ENCODE peak calls at places on chromosomes 5 and 9, in five cellular contexts. One of them, this sample, is unnamed.
A peak's percentile ranks its signal among the peaks of the same experiment; 100 is the strongest.

GRCh38 chr9:7234144-7234543 is 476.4 kb downstream of the KDM4C start:
- DNase-seq in psoas muscle: no peak
- DNase-seq in WERI-Rb-1: peak; percentile 32
- DNase-seq in Caco-2: peak; percentile 48
- DNase-seq in epithelial cell of proximal tubule: no peak
- DNase-seq in this sample: peak; percentile 4

GRCh38 chr5:30413540-30413939 is 779.9 kb upstream of the CDH6 start:
- DNase-seq in psoas muscle: no peak
- DNase-seq in WERI-Rb-1: no peak
- DNase-seq in Caco-2: no peak
- DNase-seq in epithelial cell of proximal tubule: no peak
- DNase-seq in this sample: no peak

GRCh38 chr5:139180850-139181785 is 17.1 kb downstream of the SIL1 start:
- DNase-seq in psoas muscle: no peak
- DNase-seq in WERI-Rb-1: no peak
- DNase-seq in Caco-2: no peak
- DNase-seq in epithelial cell of proximal tubule: no peak
- DNase-seq in this sample: no peak

GRCh38 chr9:15423328-15423985 is 781 bp downstream of the SNAPC3 start:
- DNase-seq in psoas muscle: no peak
- DNase-seq in WERI-Rb-1: no peak
- DNase-seq in Caco-2: no peak
- DNase-seq in epithelial cell of proximal tubule: no peak
- DNase-seq in this sample: no peak

GRCh38 chr5:132103969-132104391 is 30.4 kb downstream of the CSF2 start:
- DNase-seq in psoas muscle: no peak
- DNase-seq in WERI-Rb-1: no peak
- DNase-seq in Caco-2: no peak
- DNase-seq in epithelial cell of proximal tubule: no peak
- DNase-seq in this sample: no peak

GRCh38 chr5:55276771-55277170 is 30.7 kb downstream of the DHX29 start:
- DNase-seq in psoas muscle: no peak
- DNase-seq in WERI-Rb-1: no peak
- DNase-seq in Caco-2: no peak
- DNase-seq in epithelial cell of proximal tubule: peak; percentile 15
- DNase-seq in this sample: no peak

GRCh38 chr9:534886-535285 is 306.6 kb upstream of the DMRT1 start:
- DNase-seq in psoas muscle: peak; percentile 64
- DNase-seq in WERI-Rb-1: no peak
- DNase-seq in Caco-2: no peak
- DNase-seq in epithelial cell of proximal tubule: no peak
- DNase-seq in this sample: no peak

GRCh38 chr9:74281674-74282073 is 215.5 kb upstream of the RORB start:
- DNase-seq in psoas muscle: no peak
- DNase-seq in WERI-Rb-1: peak; percentile 18
- DNase-seq in Caco-2: peak; percentile 1
- DNase-seq in epithelial cell of proximal tubule: no peak
- DNase-seq in this sample: no peak

GRCh38 chr5:142439208-142439607 is 114.4 kb upstream of the SPRY4 start:
- DNase-seq in psoas muscle: no peak
- DNase-seq in WERI-Rb-1: no peak
- DNase-seq in Caco-2: no peak
- DNase-seq in epithelial cell of proximal tubule: no peak
- DNase-seq in this sample: no peak

GRCh38 chr5:134769206-134769605 is 10.6 kb downstream of the DDX46 start:
- DNase-seq in psoas muscle: no peak
- DNase-seq in WERI-Rb-1: no peak
- DNase-seq in Caco-2: peak; percentile 37
- DNase-seq in epithelial cell of proximal tubule: no peak
- DNase-seq in this sample: no peak

GRCh38 chr5:78908173-78908901 is 76.8 kb downstream of the ARSB start:
- DNase-seq in psoas muscle: peak; percentile 57
- DNase-seq in WERI-Rb-1: peak; percentile 80
- DNase-seq in Caco-2: peak; percentile 61
- DNase-seq in epithelial cell of proximal tubule: no peak
- DNase-seq in this sample: no peak

GRCh38 chr9:35333551-35333950 is 156.4 kb upstream of the RUSC2 start:
- DNase-seq in psoas muscle: no peak
- DNase-seq in WERI-Rb-1: no peak
- DNase-seq in Caco-2: no peak
- DNase-seq in epithelial cell of proximal tubule: no peak
- DNase-seq in this sample: no peak

GRCh38 chr5:16866795-16867584 is 69.1 kb downstream of the MYO10 start:
- DNase-seq in psoas muscle: no peak
- DNase-seq in WERI-Rb-1: peak; percentile 29
- DNase-seq in Caco-2: no peak
- DNase-seq in epithelial cell of proximal tubule: no peak
- DNase-seq in this sample: no peak

GRCh38 chr5:114361724-114362196 is at the start of gene KCNN2:
- DNase-seq in psoas muscle: peak; percentile 90
- DNase-seq in WERI-Rb-1: peak; percentile 84
- DNase-seq in Caco-2: peak; percentile 56
- DNase-seq in epithelial cell of proximal tubule: peak; percentile 15
- DNase-seq in this sample: peak; percentile 86

GRCh38 chr9:114401344-114401743 is 13.6 kb upstream of the AKNA start:
- DNase-seq in psoas muscle: no peak
- DNase-seq in WERI-Rb-1: peak; percentile 66
- DNase-seq in Caco-2: peak; percentile 32
- DNase-seq in epithelial cell of proximal tubule: no peak
- DNase-seq in this sample: no peak

GRCh38 chr5:157511656-157512644 is 51.9 kb downstream of the NIPAL4 start:
- DNase-seq in psoas muscle: peak; percentile 94
- DNase-seq in WERI-Rb-1: no peak
- DNase-seq in Caco-2: no peak
- DNase-seq in epithelial cell of proximal tubule: peak; percentile 47
- DNase-seq in this sample: peak; percentile 91

GRCh38 chr5:106380736-106381135 is 1290.0 kb downstream of the EFNA5 start:
- DNase-seq in psoas muscle: no peak
- DNase-seq in WERI-Rb-1: no peak
- DNase-seq in Caco-2: no peak
- DNase-seq in epithelial cell of proximal tubule: no peak
- DNase-seq in this sample: no peak

GRCh38 chr5:160315968-160316367 is 3.6 kb upstream of the CCNJL start:
- DNase-seq in psoas muscle: no peak
- DNase-seq in WERI-Rb-1: no peak
- DNase-seq in Caco-2: peak; percentile 69
- DNase-seq in epithelial cell of proximal tubule: no peak
- DNase-seq in this sample: peak; percentile 82

GRCh38 chr5:60649288-60649917 is 50.6 kb downstream of the DEPDC1B start:
- DNase-seq in psoas muscle: no peak
- DNase-seq in WERI-Rb-1: no peak
- DNase-seq in Caco-2: peak; percentile 48
- DNase-seq in epithelial cell of proximal tubule: peak; percentile 29
- DNase-seq in this sample: peak; percentile 26

GRCh38 chr9:128249914-128250838 is 25.6 kb downstream of the GOLGA2 start:
- DNase-seq in psoas muscle: peak; percentile 93
- DNase-seq in WERI-Rb-1: peak; percentile 81
- DNase-seq in Caco-2: peak; percentile 99
- DNase-seq in epithelial cell of proximal tubule: no peak
- DNase-seq in this sample: peak; percentile 40

GRCh38 chr9:29439961-29440360 is 1866.7 kb upstream of the C9orf72 start:
- DNase-seq in psoas muscle: no peak
- DNase-seq in WERI-Rb-1: no peak
- DNase-seq in Caco-2: no peak
- DNase-seq in epithelial cell of proximal tubule: no peak
- DNase-seq in this sample: no peak

DNA sequence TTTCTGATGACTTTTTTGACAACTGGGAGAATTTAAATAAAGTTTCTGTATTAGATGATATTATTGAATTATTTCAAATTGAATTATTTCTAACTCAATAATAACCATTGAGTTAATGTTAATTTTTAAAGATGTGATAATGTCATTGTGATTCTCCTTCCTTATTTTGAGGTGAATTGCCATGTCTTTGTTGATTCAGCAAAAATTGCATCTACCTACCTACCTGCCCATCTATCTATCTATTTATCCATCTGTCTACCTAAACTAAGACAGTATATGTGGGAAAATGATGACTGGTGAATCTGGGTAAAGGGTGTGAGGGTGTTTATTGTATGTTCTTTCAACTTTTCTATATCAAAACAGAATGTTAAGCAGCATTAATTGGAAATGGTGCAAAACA is 75.0 kb downstream of the G3BP1 start:
- DNase-seq in psoas muscle: no peak
- DNase-seq in WERI-Rb-1: no peak
- DNase-seq in Caco-2: no peak
- DNase-seq in epithelial cell of proximal tubule: no peak
- DNase-seq in this sample: no peak
- TF ChIP-seq CTCF in psoas muscle: no peak
- TF ChIP-seq CTCF in WERI-Rb-1: no peak
- TF ChIP-seq CTCF in Caco-2: no peak
- TF ChIP-seq CTCF in epithelial cell of proximal tubule: no peak
- TF ChIP-seq CTCF in this sample: no peak

DNA sequence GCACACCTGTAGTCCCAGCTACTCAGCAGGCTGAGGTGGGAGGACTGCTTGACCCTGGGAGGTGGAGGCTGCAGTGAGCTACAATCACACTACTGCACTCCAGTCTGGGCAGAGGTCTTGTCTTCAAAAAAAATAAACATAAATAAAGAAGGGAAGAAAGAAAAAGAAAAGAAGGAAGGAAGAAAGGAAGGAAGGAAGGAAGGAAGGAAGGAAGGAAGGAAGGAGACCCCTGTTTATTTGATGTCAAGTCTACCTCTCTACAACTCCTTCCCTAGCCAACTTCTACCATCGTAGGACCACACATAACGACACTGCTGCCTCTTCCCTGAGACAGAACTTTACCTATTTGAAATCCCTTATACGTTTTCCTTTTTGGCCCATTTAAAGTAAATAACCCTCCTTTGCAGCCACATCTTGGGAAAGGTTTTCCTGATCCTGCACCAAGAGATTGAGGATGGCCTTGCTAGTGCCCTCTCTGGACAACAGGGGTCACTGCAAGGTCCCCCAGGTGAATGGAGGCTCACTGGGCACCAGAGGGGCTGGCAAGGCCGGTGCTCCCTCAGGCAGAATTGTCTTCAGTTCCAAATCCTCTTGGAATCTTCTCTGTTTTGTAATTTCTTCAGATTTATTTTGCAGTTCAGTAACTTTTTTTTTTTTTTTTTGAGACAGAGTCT is 10.5 kb downstream of the RPS14 start:
- DNase-seq in psoas muscle: no peak
- DNase-seq in WERI-Rb-1: peak; percentile 58
- DNase-seq in Caco-2: peak; percentile 60
- DNase-seq in epithelial cell of proximal tubule: no peak
- DNase-seq in this sample: peak; percentile 55
- TF ChIP-seq CTCF in psoas muscle: peak; percentile 33
- TF ChIP-seq CTCF in WERI-Rb-1: peak; percentile 77
- TF ChIP-seq CTCF in Caco-2: peak; percentile 81
- TF ChIP-seq CTCF in epithelial cell of proximal tubule: peak; percentile 67
- TF ChIP-seq CTCF in this sample: peak; percentile 49

GRCh38 chr9:13278368-13279246 is 885 bp downstream of the MPDZ start:
- DNase-seq in psoas muscle: peak; percentile 78
- DNase-seq in WERI-Rb-1: peak; percentile 20
- DNase-seq in Caco-2: no peak
- DNase-seq in epithelial cell of proximal tubule: no peak
- DNase-seq in this sample: no peak
- TF ChIP-seq CTCF in psoas muscle: peak; percentile 15
- TF ChIP-seq CTCF in WERI-Rb-1: no peak
- TF ChIP-seq CTCF in Caco-2: no peak
- TF ChIP-seq CTCF in epithelial cell of proximal tubule: peak; percentile 11
- TF ChIP-seq CTCF in this sample: no peak

GRCh38 chr9:95903398-95903797 is 27.9 kb downstream of the ERCC6L2 start:
- DNase-seq in psoas muscle: no peak
- DNase-seq in WERI-Rb-1: no peak
- DNase-seq in Caco-2: no peak
- DNase-seq in epithelial cell of proximal tubule: no peak
- DNase-seq in this sample: no peak

GRCh38 chr9:95912773-95913172 is 37.3 kb downstream of the ERCC6L2 start:
- DNase-seq in psoas muscle: no peak
- DNase-seq in WERI-Rb-1: no peak
- DNase-seq in Caco-2: no peak
- DNase-seq in epithelial cell of proximal tubule: no peak
- DNase-seq in this sample: no peak

GRCh38 chr9:95910770-95911340 is 35.4 kb downstream of the ERCC6L2 start:
- DNase-seq in psoas muscle: no peak
- DNase-seq in WERI-Rb-1: no peak
- DNase-seq in Caco-2: no peak
- DNase-seq in epithelial cell of proximal tubule: no peak
- DNase-seq in this sample: no peak

GRCh38 chr9:95910023-95910706 is 34.7 kb downstream of the ERCC6L2 start:
- DNase-seq in psoas muscle: no peak
- DNase-seq in WERI-Rb-1: no peak
- DNase-seq in Caco-2: no peak
- DNase-seq in epithelial cell of proximal tubule: no peak
- DNase-seq in this sample: no peak

DNA sequence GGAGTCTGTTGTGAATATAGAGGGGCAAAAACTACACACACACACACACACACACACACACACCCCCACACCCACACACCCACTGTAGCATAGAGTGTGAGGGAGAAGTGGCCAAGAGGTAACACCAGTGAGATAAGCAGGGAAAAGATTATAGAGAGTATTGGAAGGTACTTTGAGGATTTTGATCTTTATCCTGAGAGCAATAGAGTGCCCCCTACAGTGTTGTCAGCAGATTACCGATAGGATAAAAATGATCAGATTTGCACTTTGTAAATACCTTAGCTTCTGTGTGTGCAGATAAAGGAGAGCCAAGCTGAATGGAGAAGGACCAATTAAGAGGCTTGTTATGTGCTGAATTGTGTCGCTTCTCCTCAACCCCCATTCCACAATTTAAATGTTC is 32.3 kb downstream of the ERCC6L2 start:
- DNase-seq in psoas muscle: no peak
- DNase-seq in WERI-Rb-1: no peak
- DNase-seq in Caco-2: no peak
- DNase-seq in epithelial cell of proximal tubule: no peak
- DNase-seq in this sample: no peak
- TF ChIP-seq CTCF in psoas muscle: no peak
- TF ChIP-seq CTCF in WERI-Rb-1: peak; percentile 56
- TF ChIP-seq CTCF in Caco-2: no peak
- TF ChIP-seq CTCF in epithelial cell of proximal tubule: peak; percentile 53
- TF ChIP-seq CTCF in this sample: no peak